ENCODE peak calls at places on chromosomes 4 and X, in nine cellular contexts. I is Panc1, E is astrocyte, X is gastrocnemius medialis, G is left lung, Y is ovary, Q is keratinocyte, U is A673, D is transverse colon. B is an unnamed sample.

GRCh38 chr4:76449824-76450223 is 14.8 kb downstream of the SHROOM3 start:
- DNase-seq in I (no peak), E (peak), X (no peak), G (no peak), Y (no peak), Q (no peak), U (peak), D (no peak), B (no peak)

GRCh38 chr4:28518781-28519180 is 1658.1 kb downstream of the STIM2 start:
- DNase-seq in I (no peak), E (peak), X (no peak), G (no peak), Y (no peak), Q (no peak), U (no peak), D (no peak), B (no peak)

GRCh38 chrX:41010188-41010846 is 74.9 kb upstream of the USP9X start:
- DNase-seq in I (no peak), E (peak), X (peak), G (peak), Y (peak), Q (no peak), U (peak), D (peak), B (peak)

GRCh38 chrX:119062750-119063374 is 9.9 kb upstream of the CT47C1 start:
- DNase-seq in I (no peak), E (peak), X (no peak), G (no peak), Y (no peak), Q (no peak), U (peak), D (no peak), B (no peak)

GRCh38 chr4:118034061-118034785 is at the start of gene NDST3:
- DNase-seq in I (no peak), E (peak), X (no peak), G (peak), Y (peak), Q (peak), U (peak), D (peak), B (no peak)

GRCh38 chr4:47160095-47160494 is 128.7 kb downstream of the GABRB1 start:
- DNase-seq in I (no peak), E (peak), X (no peak), G (no peak), Y (no peak), Q (no peak), U (no peak), D (no peak), B (no peak)

GRCh38 chr4:69984030-69984443 is 11.7 kb upstream of the STATH start:
- DNase-seq in I (no peak), E (peak), X (no peak), G (no peak), Y (no peak), Q (no peak), U (peak), D (no peak), B (no peak)

GRCh38 chrX:79161655-79162054 is 17.2 kb downstream of the GPR174 start:
- DNase-seq in I (no peak), E (no peak), X (no peak), G (no peak), Y (no peak), Q (no peak), U (peak), D (no peak), B (peak)

GRCh38 chr4:10722957-10723356 is 38.4 kb upstream of the CLNK start:
- DNase-seq in I (no peak), E (no peak), X (no peak), G (no peak), Y (no peak), Q (no peak), U (no peak), D (no peak), B (no peak)

GRCh38 chr4:84596826-84597225 is 13.9 kb downstream of the CDS1 start:
- DNase-seq in I (no peak), E (no peak), X (no peak), G (peak), Y (no peak), Q (no peak), U (no peak), D (no peak), B (no peak)

GRCh38 chr4:152310223-152310622 is 225.7 kb downstream of the FBXW7 start:
- DNase-seq in I (no peak), E (peak), X (no peak), G (no peak), Y (no peak), Q (no peak), U (no peak), D (no peak), B (no peak)

GRCh38 chrX:115031989-115032388 is 14.6 kb upstream of the IL13RA2 start:
- DNase-seq in I (no peak), E (no peak), X (no peak), G (no peak), Y (no peak), Q (no peak), U (no peak), D (no peak), B (no peak)

GRCh38 chrX:153830632-153831434 is 489 bp upstream of the PDZD4 start:
- DNase-seq in I (no peak), E (no peak), X (no peak), G (no peak), Y (no peak), Q (no peak), U (no peak), D (no peak), B (no peak)

GRCh38 chr4:147160908-147161513 is 215.3 kb upstream of the TTC29 start:
- DNase-seq in I (peak), E (peak), X (no peak), G (no peak), Y (no peak), Q (peak), U (peak), D (no peak), B (no peak)

GRCh38 chr4:78057135-78057599 is at the start of gene FRAS1:
- DNase-seq in I (no peak), E (peak), X (peak), G (peak), Y (peak), Q (no peak), U (peak), D (peak), B (peak)

GRCh38 chr4:83454626-83455025 is 997 bp downstream of the HELQ start:
- DNase-seq in I (no peak), E (peak), X (no peak), G (no peak), Y (no peak), Q (no peak), U (peak), D (no peak), B (no peak)

GRCh38 chr4:8648816-8649630 is 56.5 kb downstream of the CPZ start:
- DNase-seq in I (no peak), E (no peak), X (no peak), G (peak), Y (peak), Q (no peak), U (no peak), D (no peak), B (no peak)

GRCh38 chr4:6029254-6029653 is 11.0 kb upstream of the C4orf50 start:
- DNase-seq in I (no peak), E (no peak), X (no peak), G (no peak), Y (no peak), Q (no peak), U (no peak), D (no peak), B (no peak)

GRCh38 chr4:126137782-126138170 is 823.0 kb downstream of the FAT4 start:
- DNase-seq in I (no peak), E (no peak), X (no peak), G (no peak), Y (no peak), Q (no peak), U (peak), D (no peak), B (no peak)

GRCh38 chr4:7710576-7711329 is 228.9 kb downstream of the AFAP1 start:
- DNase-seq in I (no peak), E (no peak), X (no peak), G (peak), Y (no peak), Q (no peak), U (no peak), D (no peak), B (no peak)

GRCh38 chrX:44291468-44292116 is 51.9 kb downstream of the EFHC2 start:
- DNase-seq in I (no peak), E (no peak), X (no peak), G (no peak), Y (no peak), Q (no peak), U (no peak), D (no peak), B (no peak)

GRCh38 chrX:50903387-50904027 is 7.0 kb upstream of the BMP15 start:
- DNase-seq in I (no peak), E (peak), X (no peak), G (no peak), Y (no peak), Q (no peak), U (peak), D (no peak), B (no peak)

GRCh38 chrX:2360731-2361130 is 140.0 kb downstream of the DHRSX start:
- DNase-seq in I (no peak), E (peak), X (no peak), G (no peak), Y (no peak), Q (no peak), U (no peak), D (no peak), B (no peak)

GRCh38 chr4:102348701-102349100 is 3.4 kb upstream of the SLC39A8 start:
- DNase-seq in I (no peak), E (no peak), X (no peak), G (no peak), Y (no peak), Q (no peak), U (no peak), D (no peak), B (no peak)

GRCh38 chrX:153769158-153769864 is 5.3 kb downstream of the PLXNB3 start:
- DNase-seq in I (no peak), E (no peak), X (no peak), G (peak), Y (peak), Q (no peak), U (no peak), D (peak), B (no peak)

GRCh38 chrX:105273326-105273725 is 52.8 kb upstream of the TEX13A start:
- DNase-seq in I (no peak), E (no peak), X (no peak), G (no peak), Y (no peak), Q (no peak), U (no peak), D (no peak), B (no peak)

GRCh38 chr4:101258782-101259353 is 88.5 kb downstream of the PPP3CA start:
- DNase-seq in I (no peak), E (peak), X (no peak), G (no peak), Y (no peak), Q (no peak), U (no peak), D (no peak), B (no peak)

GRCh38 chr4:6403400-6403685 is 69.1 kb downstream of the PPP2R2C start:
- DNase-seq in I (no peak), E (no peak), X (no peak), G (peak), Y (no peak), Q (no peak), U (peak), D (no peak), B (no peak)

GRCh38 chrX:124383367-124383766 is 37.0 kb downstream of the SH2D1A start:
- DNase-seq in I (no peak), E (no peak), X (no peak), G (no peak), Y (no peak), Q (no peak), U (no peak), D (no peak), B (no peak)
- H3K27ac ChIP-seq in I (no peak), E (no peak), X (no peak), G (no peak), Y (no peak), Q (no peak), U (no peak), D (no peak), B (no peak)

GRCh38 chr4:17786567-17786966 is 5.1 kb upstream of the FAM184B start:
- DNase-seq in I (no peak), E (peak), X (no peak), G (no peak), Y (no peak), Q (no peak), U (no peak), D (no peak), B (no peak)
- H3K27ac ChIP-seq in I (no peak), E (no peak), X (no peak), G (no peak), Y (no peak), Q (no peak), U (no peak), D (no peak), B (no peak)

GRCh38 chr4:167897116-167897515 is 195.2 kb upstream of the ANXA10 start:
- DNase-seq in I (no peak), E (peak), X (no peak), G (no peak), Y (no peak), Q (peak), U (peak), D (no peak), B (no peak)
- H3K27ac ChIP-seq in I (no peak), E (peak), X (no peak), G (no peak), Y (no peak), Q (peak), U (no peak), D (no peak), B (no peak)

GRCh38 chr4:95513022-95513421 is 35.8 kb downstream of the UNC5C start:
- DNase-seq in I (no peak), E (no peak), X (no peak), G (no peak), Y (no peak), Q (no peak), U (peak), D (no peak), B (no peak)
- H3K27ac ChIP-seq in I (no peak), E (no peak), X (no peak), G (no peak), Y (no peak), Q (no peak), U (no peak), D (no peak), B (no peak)

B was measured in CD8-positive, alpha-beta memory T cell.